ENCODE peak calls at places on chromosomes 4 and X, in five cellular contexts. W is HepG2, L is GM12878, J is K562, F is SK-N-SH. Y is an unnamed sample.
A peak's percentile ranks its signal among the peaks of the same experiment; 100 is the strongest.

GRCh38 chr4:168498259-168498658 is 1.4 kb downstream of the PALLD start:
- DNase-seq in F (no peak), L (no peak), W (no peak), J (no peak), Y (no peak)

GRCh38 chrX:129472116-129472515 is 51.2 kb downstream of the SMARCA1 start:
- DNase-seq in L (no peak), J (no peak), W (no peak), F (no peak), Y (no peak)

GRCh38 chr4:68865178-68865638 is 49.4 kb downstream of the UGT2B10 start:
- DNase-seq in F (no peak), W (peak; percentile 74), J (no peak), L (no peak), Y (no peak)

GRCh38 chr4:163911891-163912290 is 417.4 kb downstream of the TMA16 start:
- DNase-seq in F (no peak), J (no peak), L (no peak), W (no peak), Y (no peak)

GRCh38 chrX:71181558-71181909 is 36.9 kb downstream of the NLGN3 start:
- DNase-seq in L (no peak), W (no peak), J (peak; percentile 40), F (peak; percentile 41), Y (no peak)

GRCh38 chr4:13294961-13295605 is 189.1 kb downstream of the RAB28 start:
- DNase-seq in L (no peak), W (peak; percentile 79), F (no peak), J (no peak), Y (no peak)

GRCh38 chr4:37687175-37687525 is 974 bp upstream of the RELL1 start:
- DNase-seq in F (no peak), W (no peak), J (peak; percentile 71), L (no peak), Y (no peak)

GRCh38 chrX:83469551-83469950 is 38.5 kb upstream of the POU3F4 start:
- DNase-seq in W (peak; percentile 6), J (peak; percentile 1), F (peak; percentile 15), L (no peak), Y (no peak)

GRCh38 chr4:163332526-163333405 is at the start of gene NPY1R:
- DNase-seq in F (peak; percentile 78), W (peak; percentile 24), L (peak; percentile 1), J (peak; percentile 76), Y (peak; percentile 34)

GRCh38 chrX:133580630-133581029 is 165.3 kb upstream of the GPC4 start:
- DNase-seq in L (no peak), W (no peak), F (no peak), J (no peak), Y (no peak)

GRCh38 chrX:65196758-65197371 is 220.6 kb upstream of the ZC4H2 start:
- DNase-seq in F (no peak), L (no peak), W (peak; percentile 79), J (peak; percentile 2), Y (no peak)

GRCh38 chr4:94416981-94417380 is 34.8 kb upstream of the PDLIM5 start:
- DNase-seq in J (no peak), W (no peak), L (no peak), F (no peak), Y (no peak)

GRCh38 chr4:120277509-120277908 is 210.9 kb upstream of the MAD2L1 start:
- DNase-seq in L (no peak), J (no peak), F (no peak), W (no peak), Y (no peak)

GRCh38 chr4:128727658-128728057 is 81.8 kb upstream of the JADE1 start:
- DNase-seq in F (no peak), W (no peak), J (no peak), L (no peak), Y (no peak)

GRCh38 chr4:119683518-119683917 is 54.9 kb upstream of the PDE5A start:
- DNase-seq in W (no peak), L (no peak), J (no peak), F (no peak), Y (no peak)

GRCh38 chrX:135632353-135632752 is 81.1 kb upstream of the CT45A1 start:
- DNase-seq in F (no peak), W (no peak), J (no peak), L (peak; percentile 21), Y (no peak)

GRCh38 chrX:350148-350533 is 31.5 kb upstream of the GTPBP6 start:
- DNase-seq in F (no peak), W (no peak), L (no peak), J (no peak), Y (no peak)

GRCh38 chr4:98659106-98659592 is 738 bp upstream of the TSPAN5 start:
- DNase-seq in F (no peak), W (no peak), L (no peak), J (no peak), Y (no peak)

GRCh38 chrX:27619975-27620374 is 29.8 kb downstream of the DCAF8L2 start:
- DNase-seq in W (peak; percentile 5), L (no peak), F (no peak), J (peak; percentile 11), Y (no peak)

GRCh38 chr4:128354205-128354821 is 66.7 kb upstream of the PGRMC2 start:
- DNase-seq in L (no peak), J (no peak), F (peak; percentile 8), W (peak; percentile 30), Y (no peak)

GRCh38 chrX:30504309-30504708 is 73.3 kb downstream of the TASL start:
- DNase-seq in J (peak; percentile 22), W (peak; percentile 20), L (peak; percentile 5), F (peak; percentile 8), Y (peak; percentile 16)

GRCh38 chrX:8913665-8914409 is 112.7 kb upstream of the FAM9A start:
- DNase-seq in W (no peak), F (no peak), J (no peak), L (no peak), Y (no peak)

GRCh38 chr4:100184787-100185186 is 5.5 kb downstream of the DDIT4L start:
- DNase-seq in L (no peak), W (no peak), F (no peak), J (no peak), Y (no peak)

GRCh38 chr4:98746936-98747658 is 88.7 kb upstream of the TSPAN5 start:
- DNase-seq in J (no peak), F (no peak), W (no peak), L (no peak), Y (no peak)

GRCh38 chr4:187814737-187815465 is 180.7 kb upstream of the ZFP42 start:
- DNase-seq in F (no peak), J (peak; percentile 43), L (no peak), W (no peak), Y (no peak)

GRCh38 chrX:26376037-26376708 is 160.2 kb downstream of the MAGEB5 start:
- DNase-seq in L (no peak), W (no peak), J (no peak), F (no peak), Y (no peak)

GRCh38 chr4:78057135-78057599 is at the start of gene FRAS1:
- DNase-seq in L (no peak), J (no peak), F (peak; percentile 73), W (peak; percentile 62), Y (no peak)

GRCh38 chrX:8721536-8721935 is 10.4 kb downstream of the ANOS1 start:
- DNase-seq in J (no peak), W (no peak), F (no peak), L (no peak), Y (no peak)

GRCh38 chrX:23317799-23318724 is 16.6 kb upstream of the PTCHD1 start:
- DNase-seq in J (peak; percentile 41), W (no peak), F (peak; percentile 69), L (no peak), Y (no peak)

GRCh38 chr4:21304061-21304541 is 603.8 kb downstream of the PACRGL start:
- DNase-seq in L (no peak), W (no peak), J (no peak), F (peak; percentile 71), Y (no peak)

GRCh38 chr4:90137545-90137944 is 10.4 kb downstream of the CCSER1 start:
- DNase-seq in L (no peak), J (no peak), W (peak; percentile 3), F (no peak), Y (no peak)

GRCh38 chr4:18566970-18567799 is 545.6 kb upstream of the LCORL start:
- DNase-seq in W (peak; percentile 96), L (no peak), F (no peak), J (no peak), Y (no peak)

GRCh38 chrX:45769919-45770582 is 569.4 kb upstream of the DIPK2B start:
- DNase-seq in W (peak; percentile 88), F (peak; percentile 9), L (peak; percentile 51), J (peak; percentile 67), Y (no peak)

GRCh38 chr4:53928825-53929224 is 135.6 kb downstream of the CHIC2 start:
- DNase-seq in W (no peak), F (no peak), J (no peak), L (no peak), Y (no peak)

GRCh38 chr4:53924333-53925049 is 139.9 kb downstream of the CHIC2 start:
- DNase-seq in J (no peak), F (no peak), L (no peak), W (no peak), Y (no peak)

GRCh38 chr4:53921856-53922255 is 142.5 kb downstream of the CHIC2 start:
- DNase-seq in F (no peak), L (no peak), J (no peak), W (no peak), Y (no peak)

GRCh38 chr4:53923921-53924320 is 140.5 kb downstream of the CHIC2 start:
- DNase-seq in J (no peak), L (no peak), F (no peak), W (no peak), Y (no peak)

DNA sequence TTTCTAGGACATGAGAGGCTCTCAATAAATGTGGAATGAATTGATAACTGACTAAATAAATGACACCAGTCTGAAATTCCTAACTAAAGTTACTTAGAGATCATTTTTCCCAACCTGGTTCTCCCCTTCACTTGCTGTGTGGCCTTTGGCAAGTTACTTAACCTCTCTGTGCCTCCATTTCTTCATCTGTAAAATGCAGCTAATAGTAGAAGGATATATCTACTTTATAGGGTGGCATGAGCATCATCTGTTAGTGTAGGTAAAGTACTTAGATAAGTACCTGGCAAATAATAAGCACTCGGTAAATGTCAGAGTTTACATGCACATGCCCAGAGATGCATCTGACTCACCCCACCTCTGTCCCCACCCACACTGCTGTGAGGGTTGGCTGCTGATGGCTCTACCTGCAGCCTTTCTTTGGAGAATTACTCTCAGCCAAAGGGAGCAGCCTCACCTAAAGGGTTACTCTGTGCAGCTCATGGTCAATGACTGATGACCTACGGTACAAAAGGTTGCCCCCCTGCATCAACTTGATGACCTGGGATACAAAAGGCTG is 139.3 kb downstream of the CHIC2 start:
- DNase-seq in J (no peak), F (no peak), W (no peak), L (no peak), Y (no peak)
- H2AFZ ChIP-seq in J (no peak overlapping the region), F (no peak overlapping the region), W (no peak overlapping the region), L (no peak overlapping the region), Y (no peak overlapping the region)

GRCh38 chr4:139795915-139796314 is 130.3 kb downstream of the MGST2 start:
- DNase-seq in L (no peak), J (no peak), F (no peak), W (no peak), Y (no peak)
- TF ChIP-seq ZBTB33 in L (no peak), J (no peak), F (no peak), W (no peak), Y (no peak)

GRCh38 chrX:15202458-15203177 is 67.3 kb downstream of the ASB9 start:
- DNase-seq in L (peak; percentile 15), F (no peak), W (no peak), J (no peak), Y (no peak)
- H3K4me1 ChIP-seq in L (peaks cover 5% of the 10 kb centered on the region), F (no peaks in the 10 kb centered on the region), W (no peaks in the 10 kb centered on the region), J (no peaks in the 10 kb centered on the region), Y (no peaks in the 10 kb centered on the region)

GRCh38 chr4:147909225-147909624 is 177.3 kb downstream of the ARHGAP10 start:
- DNase-seq in L (no peak), J (no peak), F (no peak), W (no peak), Y (no peak)
- H2AFZ ChIP-seq in L (no peak overlapping the region), J (no peak overlapping the region), F (no peak overlapping the region), W (no peak overlapping the region), Y (no peak overlapping the region)

GRCh38 chrX:40552768-40553167 is 28.0 kb upstream of the ATP6AP2 start:
- DNase-seq in L (no peak), W (no peak), J (peak; percentile 34), F (no peak), Y (no peak)
- TF ChIP-seq ZBTB33 in L (no peak), W (no peak), J (no peak), F (no peak), Y (no peak)

Y was measured in HCT116.